ENCODE peak calls at places on chromosome 13, in four cellular contexts. L is CD4-positive, alpha-beta T cell; B is heart right ventricle; M is adrenal gland. N is an unnamed sample. For H3K27me3, the result is how much of the 10 kb centered on the place peaks cover.

GRCh38 chr13:74210693-74211393 is 76.6 kb upstream of the KLF12 start:
- DNase-seq in L (no peak), M (peak), B (no peak), N (no peak)

GRCh38 chr13:40440990-40441820 is 225.2 kb downstream of the FOXO1 start:
- DNase-seq in L (no peak), B (peak), M (peak), N (peak)

GRCh38 chr13:49517461-49517860 is 21.7 kb downstream of the PHF11 start:
- DNase-seq in M (no peak), L (no peak), B (peak), N (no peak)

GRCh38 chr13:37690361-37690760 is 91.8 kb upstream of the POSTN start:
- DNase-seq in B (no peak), L (no peak), M (no peak), N (no peak)

GRCh38 chr13:37295046-37295445 is 189.6 kb upstream of the CSNK1A1L start:
- DNase-seq in M (no peak), B (peak), L (no peak), N (no peak)

GRCh38 chr13:90238433-90238832 is 1109.1 kb upstream of the MIR17HG start:
- DNase-seq in M (no peak), L (no peak), B (no peak), N (no peak)

GRCh38 chr13:29556742-29557141 is 38.7 kb downstream of the SLC7A1 start:
- DNase-seq in M (no peak), B (no peak), L (no peak), N (no peak)

GRCh38 chr13:50227356-50227755 is 212.1 kb downstream of the KCNRG start:
- DNase-seq in M (no peak), B (no peak), L (no peak), N (no peak)

GRCh38 chr13:50574731-50575130 is 268.8 kb downstream of the DLEU7 start:
- DNase-seq in B (no peak), M (no peak), L (no peak), N (no peak)

GRCh38 chr13:113126265-113127150 is 3.9 kb downstream of the F10 start:
- DNase-seq in L (no peak), M (peak), B (no peak), N (no peak)

GRCh38 chr13:113437408-113438010 is 15.8 kb downstream of the ADPRHL1 start:
- DNase-seq in B (no peak), L (no peak), M (no peak), N (no peak)

GRCh38 chr13:113732176-113732960 is 26.7 kb upstream of the TMEM255B start:
- DNase-seq in L (no peak), B (no peak), M (no peak), N (no peak)

GRCh38 chr13:42650470-42650869 is 76.5 kb downstream of the TNFSF11 start:
- DNase-seq in M (no peak), B (no peak), L (no peak), N (no peak)

GRCh38 chr13:40550130-40550529 is 116.3 kb downstream of the FOXO1 start:
- DNase-seq in L (no peak), M (no peak), B (no peak), N (no peak)

GRCh38 chr13:66546534-66547379 is 683.4 kb downstream of the PCDH9 start:
- DNase-seq in L (no peak), M (no peak), B (no peak), N (no peak)

GRCh38 chr13:68232351-68233130 is 1002.4 kb upstream of the PCDH9 start:
- DNase-seq in L (no peak), B (no peak), M (no peak), N (no peak)

GRCh38 chr13:33340631-33341030 is 55.1 kb upstream of the STARD13 start:
- DNase-seq in B (no peak), L (no peak), M (no peak), N (no peak)

GRCh38 chr13:113553541-113554332 is 30.8 kb upstream of the TFDP1 start:
- DNase-seq in M (peak), B (no peak), L (no peak), N (no peak)

GRCh38 chr13:93729383-93729782 is 502.8 kb downstream of the GPC6 start:
- DNase-seq in M (no peak), L (no peak), B (no peak), N (no peak)

GRCh38 chr13:23059173-23059572 is 121.6 kb upstream of the SGCG start:
- DNase-seq in B (no peak), L (no peak), M (no peak), N (no peak)

GRCh38 chr13:91346848-91347211 is 657 bp upstream of the MIR17HG start:
- DNase-seq in L (peak), M (no peak), B (no peak), N (no peak)

GRCh38 chr13:80753951-80754350 is 413.0 kb upstream of the SPRY2 start:
- DNase-seq in M (no peak), B (no peak), L (no peak), N (no peak)

GRCh38 chr13:113123226-113124150 is 889 bp downstream of the F10 start:
- DNase-seq in L (no peak), M (no peak), B (no peak), N (no peak)

GRCh38 chr13:44171151-44171550 is 202.5 kb upstream of the SERP2 start:
- DNase-seq in B (no peak), L (no peak), M (no peak), N (no peak)

GRCh38 chr13:91185294-91185863 is 162.1 kb upstream of the MIR17HG start:
- DNase-seq in B (no peak), L (no peak), M (no peak), N (no peak)

GRCh38 chr13:50358221-50358620 is 343.0 kb downstream of the KCNRG start:
- DNase-seq in B (no peak), M (no peak), L (no peak), N (no peak)

GRCh38 chr13:44303681-44304432 is 69.8 kb upstream of the SERP2 start:
- DNase-seq in M (peak), L (no peak), B (peak), N (peak)

GRCh38 chr13:43405457-43405856 is 381.3 kb downstream of the ENOX1 start:
- DNase-seq in L (no peak), M (no peak), B (no peak), N (no peak)

DNA sequence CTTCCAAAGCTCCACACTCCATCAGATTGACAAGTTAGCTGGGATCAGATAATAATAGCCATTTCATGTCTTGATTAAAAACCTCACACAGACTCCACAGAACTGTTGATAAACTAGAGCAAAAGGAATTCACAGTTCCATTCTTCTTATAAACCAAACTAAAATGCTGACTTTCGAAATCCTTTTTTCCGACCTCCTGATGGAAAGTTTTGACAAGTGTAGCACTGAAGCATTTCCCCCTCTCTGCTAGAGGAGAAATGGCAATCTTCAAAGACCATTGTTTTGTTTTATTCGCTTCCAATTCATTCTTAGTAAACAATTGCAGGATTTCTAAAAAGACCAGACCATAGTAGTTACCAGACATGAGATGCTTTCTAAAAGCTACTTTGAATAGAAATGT is 58.8 kb downstream of the COL4A2 start:
- DNase-seq in L (no peak), B (no peak), M (no peak), N (no peak)
- H3K27ac ChIP-seq in L (no peak), B (peak), M (no peak), N (no peak)

GRCh38 chr13:111874981-111875380 is 192.0 kb upstream of the SOX1 start:
- DNase-seq in M (no peak), B (no peak), L (no peak), N (no peak)
- H3K27me3 ChIP-seq in M (under half), B (under half), L (under half), N (under half)

GRCh38 chr13:26041476-26041875 is 10.3 kb downstream of the SHISA2 start:
- DNase-seq in M (no peak), B (no peak), L (no peak), N (no peak)
- H3K27ac ChIP-seq in M (no peak), B (no peak), L (no peak), N (no peak)

GRCh38 chr13:99903140-99903539 is 68.4 kb downstream of the ZIC5 start:
- DNase-seq in M (no peak), L (no peak), B (no peak), N (no peak)
- H3K27me3 ChIP-seq in M (under half), L (under half), B (half or more), N (under half)

DNA sequence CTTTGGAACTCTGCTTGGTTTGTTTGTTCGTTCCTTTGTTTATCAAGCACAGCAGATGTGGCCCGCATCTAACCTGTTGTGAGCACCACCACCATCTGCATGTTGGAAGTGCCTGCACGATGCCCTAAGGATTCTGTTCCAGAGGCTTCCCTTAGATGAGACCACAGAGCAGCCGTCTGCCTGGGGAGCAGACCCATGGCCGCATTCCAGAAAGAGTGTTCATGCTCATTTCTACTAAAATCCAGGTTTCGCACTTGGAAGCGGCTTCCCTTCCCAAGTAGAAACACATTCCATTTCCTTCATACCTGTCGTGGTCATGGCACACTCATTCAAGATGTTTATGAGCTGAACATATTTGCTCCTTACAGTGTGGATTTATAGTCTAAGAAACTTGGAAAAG is 27.2 kb downstream of the COL4A2 start:
- DNase-seq in L (no peak), M (no peak), B (no peak), N (no peak)
- H3K27ac ChIP-seq in L (no peak), M (no peak), B (no peak), N (no peak)

DNA sequence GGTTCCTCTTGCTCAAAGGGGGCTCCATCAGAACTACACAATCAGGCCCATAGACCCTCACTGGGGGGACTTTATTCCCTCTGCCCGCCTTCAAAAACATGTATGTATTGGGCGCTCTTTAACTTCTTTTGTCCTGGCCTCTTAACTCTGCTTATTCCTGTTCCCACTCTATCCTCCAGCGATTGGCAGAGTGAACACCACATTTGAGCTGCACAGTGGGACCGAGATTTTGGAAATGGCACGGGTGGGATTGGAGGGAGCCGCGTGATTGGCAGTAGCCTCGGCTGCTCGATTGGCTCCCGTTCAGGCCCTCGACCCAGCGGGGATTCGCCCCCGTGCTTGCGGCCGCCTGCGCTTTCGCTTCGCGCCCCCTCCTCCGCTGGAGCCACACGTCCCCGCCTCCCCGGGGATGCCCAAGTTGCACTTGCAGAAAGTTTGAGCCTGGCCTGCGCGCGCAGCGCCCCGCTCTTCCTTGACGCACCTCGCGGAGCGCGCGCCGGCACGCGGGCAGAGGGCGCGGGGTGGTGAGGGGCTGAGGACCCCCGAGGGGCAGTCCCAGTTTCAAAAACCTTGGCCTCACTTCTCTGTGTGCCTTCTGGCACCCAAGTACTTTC is at the start of gene ZIC5:
- DNase-seq in M (no peak), L (no peak), B (no peak), N (no peak)
- H3K27me3 ChIP-seq in M (half or more), L (half or more), B (half or more), N (under half)

GRCh38 chr13:34464011-34464410 is 478.1 kb upstream of the NBEA start:
- DNase-seq in M (no peak), L (no peak), B (no peak), N (no peak)

GRCh38 chr13:34459856-34460255 is 482.2 kb upstream of the NBEA start:
- DNase-seq in M (no peak), L (no peak), B (no peak), N (no peak)

GRCh38 chr13:34466301-34466700 is 475.8 kb upstream of the NBEA start:
- DNase-seq in M (no peak), L (no peak), B (no peak), N (no peak)

GRCh38 chr13:34465423-34465922 is 476.6 kb upstream of the NBEA start:
- DNase-seq in L (no peak), B (no peak), M (no peak), N (no peak)

DNA sequence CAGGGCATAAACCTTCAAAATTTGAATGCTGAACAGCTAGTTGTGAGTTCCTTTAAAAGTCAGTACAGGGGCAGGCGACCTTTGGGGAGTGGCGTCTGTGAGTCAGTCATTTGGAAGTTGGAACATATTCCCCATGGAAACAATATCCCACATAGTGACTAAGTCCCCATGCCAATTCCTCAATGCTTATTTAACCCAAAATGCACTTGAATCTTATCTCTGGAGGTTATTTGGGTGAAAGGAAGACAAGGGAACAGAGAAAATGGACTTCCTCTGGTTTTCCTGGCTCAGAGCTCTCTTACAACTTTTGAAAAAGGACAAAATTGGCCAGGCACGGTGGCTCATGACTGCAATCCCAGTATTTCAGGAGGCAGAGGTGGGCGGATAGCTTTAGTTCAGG is 479.2 kb upstream of the NBEA start:
- DNase-seq in M (no peak), B (peak), L (no peak), N (no peak)
- H3K27ac ChIP-seq in M (no peak), B (no peak), L (no peak), N (no peak)